ENCODE peak calls at places on chromosomes 16 and 17, in four cellular contexts. One of them, this sample, is unnamed.

GRCh38 chr16:726438-727290 is at the start of the genes CCDC78 and HAGHL:
- DNase-seq in AG10803: peak; percentile 20
- DNase-seq in MM.1S: peak; percentile 74
- DNase-seq in activated B cell treated with CpG ODN at 0.5 μM for 24 hours: peak; percentile 42
- DNase-seq in this sample: no peak

GRCh38 chr16:4371481-4372314 is at the start of gene VASN:
- DNase-seq in AG10803: peak; percentile 74
- DNase-seq in MM.1S: no peak
- DNase-seq in activated B cell treated with CpG ODN at 0.5 μM for 24 hours: peak; percentile 79
- DNase-seq in this sample: peak; percentile 77

GRCh38 chr17:76417499-76418143 is 33.2 kb downstream of the SPHK1 start:
- DNase-seq in AG10803: no peak
- DNase-seq in MM.1S: no peak
- DNase-seq in activated B cell treated with CpG ODN at 0.5 μM for 24 hours: no peak
- DNase-seq in this sample: no peak

GRCh38 chr16:10552998-10553491 is 27.4 kb downstream of the EMP2 start:
- DNase-seq in AG10803: no peak
- DNase-seq in MM.1S: peak; percentile 75
- DNase-seq in activated B cell treated with CpG ODN at 0.5 μM for 24 hours: peak; percentile 69
- DNase-seq in this sample: no peak

GRCh38 chr17:41785876-41786226 is 660 bp downstream of the JUP start:
- DNase-seq in AG10803: no peak
- DNase-seq in MM.1S: peak; percentile 6
- DNase-seq in activated B cell treated with CpG ODN at 0.5 μM for 24 hours: peak; percentile 30
- DNase-seq in this sample: no peak

GRCh38 chr16:11524098-11524760 is 62.5 kb downstream of the LITAF start:
- DNase-seq in AG10803: no peak
- DNase-seq in MM.1S: no peak
- DNase-seq in activated B cell treated with CpG ODN at 0.5 μM for 24 hours: no peak
- DNase-seq in this sample: peak; percentile 7

GRCh38 chr17:77819497-77819896 is 139.0 kb upstream of the TNRC6C start:
- DNase-seq in AG10803: no peak
- DNase-seq in MM.1S: no peak
- DNase-seq in activated B cell treated with CpG ODN at 0.5 μM for 24 hours: no peak
- DNase-seq in this sample: no peak

GRCh38 chr17:72529386-72529785 is 408.6 kb downstream of the SOX9 start:
- DNase-seq in AG10803: no peak
- DNase-seq in MM.1S: peak; percentile 28
- DNase-seq in activated B cell treated with CpG ODN at 0.5 μM for 24 hours: no peak
- DNase-seq in this sample: no peak

GRCh38 chr17:71118039-71118438 is 948.7 kb downstream of the KCNJ2 start:
- DNase-seq in AG10803: no peak
- DNase-seq in MM.1S: peak; percentile 16
- DNase-seq in activated B cell treated with CpG ODN at 0.5 μM for 24 hours: no peak
- DNase-seq in this sample: no peak

DNA sequence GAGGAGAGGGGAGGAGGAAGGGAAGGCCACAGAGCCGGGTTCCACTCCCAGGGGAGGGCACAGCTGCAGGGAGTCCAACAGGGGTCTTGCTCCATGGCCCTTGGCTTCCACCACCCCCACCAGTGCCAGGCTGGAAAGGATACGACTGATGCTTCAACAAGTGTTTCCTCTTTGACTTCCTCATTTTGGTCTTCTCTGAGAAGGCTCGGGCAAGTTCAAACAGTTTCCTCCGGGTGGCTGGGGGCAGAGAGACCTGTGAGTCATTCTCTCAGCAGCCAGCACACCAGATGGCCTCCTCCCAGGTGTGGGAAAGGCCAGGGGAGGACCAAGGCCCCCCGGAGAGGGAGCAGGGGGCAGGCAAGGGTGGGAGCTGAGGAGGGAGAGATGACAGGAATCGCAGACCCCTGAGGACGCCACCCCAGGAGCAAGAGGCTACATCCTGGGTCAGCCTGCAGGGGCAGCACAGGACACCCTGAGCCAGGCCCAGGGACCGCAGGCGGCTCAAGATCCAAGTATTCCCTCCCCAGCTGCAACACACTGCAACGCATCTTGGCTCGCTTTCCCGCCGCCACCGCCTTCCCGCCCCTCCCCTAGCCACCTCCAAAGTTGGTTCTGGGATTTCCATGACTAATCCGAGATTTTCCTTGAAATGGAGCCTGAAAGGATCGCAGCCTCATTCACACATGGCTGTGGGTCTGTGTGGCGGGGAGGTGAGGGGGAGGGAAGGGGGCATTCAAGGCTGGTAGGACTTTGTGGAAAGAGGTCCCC is 18.3 kb upstream of the MRPS23 start:
- DNase-seq in AG10803: peak; percentile 93
- DNase-seq in MM.1S: peak; percentile 39
- DNase-seq in activated B cell treated with CpG ODN at 0.5 μM for 24 hours: peak; percentile 53
- DNase-seq in this sample: peak; percentile 83
- TF ChIP-seq CTCF in AG10803: peak; percentile 68
- TF ChIP-seq CTCF in MM.1S: peak; percentile 22
- TF ChIP-seq CTCF in activated B cell treated with CpG ODN at 0.5 μM for 24 hours: no peak
- TF ChIP-seq CTCF in this sample: peak; percentile 69

DNA sequence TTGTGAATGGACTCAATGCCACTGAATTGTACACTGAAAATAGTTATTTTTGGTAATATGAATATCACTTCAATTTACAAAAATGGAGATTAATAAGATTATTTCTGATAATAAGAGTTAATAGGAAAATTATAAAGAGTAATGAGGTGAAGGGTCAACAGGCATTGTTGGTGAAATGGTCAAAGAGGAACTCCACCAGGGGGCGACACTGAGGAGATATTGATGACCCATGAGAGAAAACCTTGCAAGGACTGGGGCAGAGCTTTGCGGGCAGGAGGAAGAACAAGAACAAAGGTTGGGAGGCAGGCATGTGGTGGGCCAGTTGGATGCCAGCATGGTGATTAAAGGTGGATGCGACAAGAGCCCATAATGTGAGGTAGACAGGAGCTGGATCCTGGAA is 74.0 kb upstream of the XYLT1 start:
- DNase-seq in AG10803: no peak
- DNase-seq in MM.1S: no peak
- DNase-seq in activated B cell treated with CpG ODN at 0.5 μM for 24 hours: no peak
- DNase-seq in this sample: no peak
- TF ChIP-seq CTCF in AG10803: peak; percentile 31
- TF ChIP-seq CTCF in MM.1S: peak; percentile 22
- TF ChIP-seq CTCF in activated B cell treated with CpG ODN at 0.5 μM for 24 hours: no peak
- TF ChIP-seq CTCF in this sample: peak; percentile 71

GRCh38 chr16:23222929-23223328 is 40.4 kb downstream of the SCNN1G start:
- DNase-seq in AG10803: no peak
- DNase-seq in MM.1S: no peak
- DNase-seq in activated B cell treated with CpG ODN at 0.5 μM for 24 hours: no peak
- DNase-seq in this sample: no peak
- TF ChIP-seq CTCF in AG10803: no peak
- TF ChIP-seq CTCF in MM.1S: no peak
- TF ChIP-seq CTCF in activated B cell treated with CpG ODN at 0.5 μM for 24 hours: no peak
- TF ChIP-seq CTCF in this sample: no peak

DNA sequence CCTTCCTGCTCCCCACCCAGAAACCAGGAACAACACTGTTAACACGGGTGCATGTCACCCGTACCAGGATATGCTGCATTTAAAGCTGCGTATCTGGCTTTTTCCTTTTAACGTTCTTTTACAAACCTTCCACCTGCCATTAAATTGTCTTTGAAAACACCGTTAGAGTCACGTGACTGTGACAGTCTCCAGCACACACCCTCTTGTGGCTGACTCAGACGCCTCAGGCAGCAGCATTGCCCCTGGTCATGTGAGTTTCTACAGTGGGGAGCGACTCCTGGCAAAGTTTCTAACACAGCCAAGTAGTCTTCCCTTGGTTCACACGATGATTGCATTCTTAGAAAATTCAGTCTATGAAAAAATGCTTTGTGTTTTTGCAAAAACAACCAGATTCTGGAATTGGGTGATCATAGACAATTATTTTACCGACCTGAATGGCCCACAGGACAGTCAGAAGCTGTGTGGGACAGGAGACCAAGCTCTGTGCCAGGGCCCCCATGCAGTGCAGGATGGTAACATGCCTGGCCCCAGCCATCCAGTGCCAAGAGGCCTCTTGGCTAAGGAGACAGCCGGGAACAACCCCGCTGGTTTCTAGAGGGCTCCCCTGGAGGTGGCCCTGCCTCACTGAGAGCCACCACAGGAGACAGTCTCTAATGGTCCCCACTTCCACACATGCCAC is 199.1 kb downstream of the KATNIP start:
- DNase-seq in AG10803: peak; percentile 88
- DNase-seq in MM.1S: peak; percentile 32
- DNase-seq in activated B cell treated with CpG ODN at 0.5 μM for 24 hours: no peak
- DNase-seq in this sample: peak; percentile 95
- TF ChIP-seq CTCF in AG10803: peak; percentile 46
- TF ChIP-seq CTCF in MM.1S: peak; percentile 33
- TF ChIP-seq CTCF in activated B cell treated with CpG ODN at 0.5 μM for 24 hours: no peak
- TF ChIP-seq CTCF in this sample: peak; percentile 57

GRCh38 chr17:16470302-16470701 is 21.7 kb downstream of the LRRC75A start:
- DNase-seq in AG10803: no peak
- DNase-seq in MM.1S: no peak
- DNase-seq in activated B cell treated with CpG ODN at 0.5 μM for 24 hours: no peak
- DNase-seq in this sample: no peak
- TF ChIP-seq CTCF in AG10803: peak; percentile 18
- TF ChIP-seq CTCF in MM.1S: no peak
- TF ChIP-seq CTCF in activated B cell treated with CpG ODN at 0.5 μM for 24 hours: no peak
- TF ChIP-seq CTCF in this sample: no peak

GRCh38 chr17:45234641-45235040 is 13.0 kb downstream of the FMNL1 start:
- DNase-seq in AG10803: no peak
- DNase-seq in MM.1S: no peak
- DNase-seq in activated B cell treated with CpG ODN at 0.5 μM for 24 hours: no peak
- DNase-seq in this sample: no peak
- TF ChIP-seq CTCF in AG10803: peak; percentile 14
- TF ChIP-seq CTCF in MM.1S: peak; percentile 42
- TF ChIP-seq CTCF in activated B cell treated with CpG ODN at 0.5 μM for 24 hours: no peak
- TF ChIP-seq CTCF in this sample: peak; percentile 28

DNA sequence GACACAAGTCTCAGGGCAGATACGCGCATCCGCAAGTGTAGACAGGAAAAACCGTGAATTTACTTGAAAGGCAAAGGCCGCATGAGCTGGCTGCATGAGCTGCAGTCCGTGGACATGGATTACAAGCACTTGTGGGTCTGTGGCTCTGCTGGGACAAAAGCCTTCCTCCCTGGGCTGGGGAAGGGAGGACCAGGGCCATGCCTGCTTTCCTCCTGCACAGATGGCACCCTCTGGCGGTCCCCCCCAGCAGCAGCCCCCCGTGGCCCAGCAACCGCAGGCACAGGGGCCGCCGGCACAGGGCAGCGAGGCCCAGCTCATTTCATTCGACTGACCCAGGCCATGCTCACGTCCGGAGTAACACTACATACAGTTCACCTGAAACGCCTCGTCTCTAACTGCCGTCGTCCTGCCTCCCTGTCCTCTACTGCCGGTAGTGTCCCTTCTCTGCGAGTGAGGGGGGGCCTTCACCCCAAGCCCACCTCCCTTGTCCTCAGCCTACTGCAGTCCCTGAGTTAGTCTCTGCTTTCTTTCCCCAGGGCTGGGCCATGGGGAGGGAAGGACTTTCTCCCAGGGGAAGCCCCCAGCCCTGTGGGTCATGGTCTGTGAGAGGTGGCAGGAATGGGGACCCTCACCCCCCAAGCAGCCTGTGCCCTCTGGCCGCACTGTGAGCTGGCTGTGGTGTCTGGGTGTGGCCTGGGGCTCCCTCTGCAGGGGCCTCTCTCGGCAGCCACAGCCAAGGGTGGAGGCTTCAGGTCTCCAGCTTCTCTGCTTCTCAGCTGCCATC is 1.7 kb upstream of the MRPL12 start:
- DNase-seq in AG10803: no peak
- DNase-seq in MM.1S: peak; percentile 39
- DNase-seq in activated B cell treated with CpG ODN at 0.5 μM for 24 hours: no peak
- DNase-seq in this sample: no peak
- TF ChIP-seq CTCF in AG10803: no peak
- TF ChIP-seq CTCF in MM.1S: peak; percentile 34
- TF ChIP-seq CTCF in activated B cell treated with CpG ODN at 0.5 μM for 24 hours: no peak
- TF ChIP-seq CTCF in this sample: no peak

GRCh38 chr16:82260212-82260795 is 90.3 kb upstream of the MPHOSPH6 start:
- DNase-seq in AG10803: no peak
- DNase-seq in MM.1S: no peak
- DNase-seq in activated B cell treated with CpG ODN at 0.5 μM for 24 hours: no peak
- DNase-seq in this sample: no peak
- TF ChIP-seq CTCF in AG10803: no peak
- TF ChIP-seq CTCF in MM.1S: no peak
- TF ChIP-seq CTCF in activated B cell treated with CpG ODN at 0.5 μM for 24 hours: no peak
- TF ChIP-seq CTCF in this sample: no peak

DNA sequence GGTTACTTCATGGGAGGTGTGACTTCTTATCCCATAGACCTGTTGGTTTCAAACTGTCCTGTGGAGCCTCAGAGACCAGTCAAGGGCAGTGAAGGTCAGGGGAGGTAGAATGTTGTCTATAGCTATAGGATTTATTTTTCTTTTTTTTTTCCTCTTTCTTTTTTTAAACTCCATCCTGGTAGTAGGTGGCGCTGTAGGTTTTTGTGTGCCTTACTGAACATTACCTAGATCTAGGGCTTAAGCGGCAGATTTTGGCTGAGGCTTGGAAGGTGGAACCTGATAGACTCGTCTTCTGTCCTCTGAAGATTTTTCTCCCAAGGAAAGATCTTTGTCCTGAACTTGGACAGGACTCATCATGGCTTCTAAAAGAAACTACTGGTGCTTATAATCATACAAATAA is 8.2 kb upstream of the LASP1NB start:
- DNase-seq in AG10803: no peak
- DNase-seq in MM.1S: no peak
- DNase-seq in activated B cell treated with CpG ODN at 0.5 μM for 24 hours: no peak
- DNase-seq in this sample: no peak
- TF ChIP-seq CTCF in AG10803: no peak
- TF ChIP-seq CTCF in MM.1S: no peak
- TF ChIP-seq CTCF in activated B cell treated with CpG ODN at 0.5 μM for 24 hours: no peak
- TF ChIP-seq CTCF in this sample: peak; percentile 32

GRCh38 chr17:8223356-8224063 is 13.1 kb upstream of the AURKB start:
- DNase-seq in AG10803: peak; percentile 49
- DNase-seq in MM.1S: peak; percentile 58
- DNase-seq in activated B cell treated with CpG ODN at 0.5 μM for 24 hours: peak; percentile 54
- DNase-seq in this sample: peak; percentile 41
- TF ChIP-seq CTCF in AG10803: peak; percentile 36
- TF ChIP-seq CTCF in MM.1S: peak; percentile 17
- TF ChIP-seq CTCF in activated B cell treated with CpG ODN at 0.5 μM for 24 hours: no peak
- TF ChIP-seq CTCF in this sample: peak; percentile 61